ENCODE peak calls at places on chromosome 22, in seven cellular contexts. V is A172, G is NCI-H345, M is NCI-H1930, O is left colon, K is AG09309, F is T1000. Z is an unnamed sample.

GRCh38 chr22:19258371-19258770 is 33.1 kb downstream of the CLTCL1 start:
- DNase-seq in M (no peak), K (no peak), G (no peak), V (no peak), O (no peak), F (no peak), Z (no peak)

GRCh38 chr22:37518509-37519267 is 527 bp downstream of the CARD10 start:
- DNase-seq in V (no peak), F (no peak), O (no peak), K (no peak), M (no peak), G (no peak), Z (no peak)

GRCh38 chr22:17434856-17435255 is 65.6 kb downstream of the CECR2 start:
- DNase-seq in K (no peak), F (no peak), V (no peak), G (no peak), M (no peak), O (no peak), Z (no peak)

GRCh38 chr22:42932857-42933782 is 76.0 kb upstream of the ARFGAP3 start:
- DNase-seq in K (no peak), V (no peak), F (no peak), M (no peak), G (no peak), O (no peak), Z (no peak)

GRCh38 chr22:31491218-31491962 is 1.7 kb upstream of the EIF4ENIF1 start:
- DNase-seq in M (no peak), K (no peak), V (no peak), O (no peak), F (no peak), G (no peak), Z (no peak)

GRCh38 chr22:37560682-37561208 is 465 bp downstream of the CDC42EP1 start:
- DNase-seq in O (no peak), K (no peak), M (no peak), F (no peak), G (no peak), V (peak; percentile 34), Z (peak; percentile 39)

GRCh38 chr22:39658367-39658766 is 87.8 kb downstream of the CACNA1I start:
- DNase-seq in F (no peak), M (no peak), V (no peak), O (no peak), G (no peak), K (no peak), Z (no peak)

GRCh38 chr22:20523118-20523983 is 15.9 kb downstream of the MED15 start:
- DNase-seq in V (peak; percentile 31), G (no peak), O (no peak), M (no peak), K (peak; percentile 65), F (no peak), Z (no peak)

GRCh38 chr22:37284807-37285355 is 2.6 kb downstream of the CYTH4 start:
- DNase-seq in K (no peak), O (peak; percentile 63), M (no peak), V (no peak), F (no peak), G (no peak), Z (no peak)

GRCh38 chr22:22711532-22711913 is 67.1 kb downstream of the GGTLC2 start:
- DNase-seq in K (no peak), F (no peak), M (no peak), V (no peak), G (no peak), O (no peak), Z (no peak)

Z was measured in NCI-H226.